ENCODE peak calls at places on chromosome 5, in five cellular contexts. B is ACHN, L is occipital lobe, A is RWPE1, F is omental fat pad. N is an unnamed sample.
A peak's percentile ranks its signal among the peaks of the same experiment; 100 is the strongest.

GRCh38 chr5:36876389-36876964 is at the start of gene NIPBL:
- DNase-seq in L (peak; percentile 91), B (peak; percentile 90), A (peak; percentile 90), F (peak; percentile 66), N (peak; percentile 82)

GRCh38 chr5:116011046-116011445 is 21.2 kb upstream of the ARL14EPL start:
- DNase-seq in L (no peak), B (no peak), A (no peak), F (no peak), N (no peak)

GRCh38 chr5:147731708-147732551 is 50.6 kb downstream of the JAKMIP2 start:
- DNase-seq in F (no peak), B (no peak), A (no peak), L (no peak), N (no peak)

GRCh38 chr5:67026278-67026677 is 170.3 kb downstream of the CD180 start:
- DNase-seq in F (no peak), A (no peak), B (no peak), L (no peak), N (no peak)

GRCh38 chr5:54793612-54794436 is 191.6 kb downstream of the ESM1 start:
- DNase-seq in A (no peak), L (no peak), B (no peak), F (no peak), N (no peak)

GRCh38 chr5:122458278-122458872 is 146.3 kb downstream of the SNCAIP start:
- DNase-seq in F (no peak), B (peak; percentile 23), L (no peak), A (peak; percentile 47), N (no peak)

GRCh38 chr5:158922816-158923215 is 176.9 kb downstream of the EBF1 start:
- DNase-seq in B (no peak), A (no peak), F (no peak), L (no peak), N (no peak)

GRCh38 chr5:81021486-81021885 is 61.3 kb downstream of the RASGRF2 start:
- DNase-seq in B (no peak), F (no peak), A (no peak), L (no peak), N (no peak)

GRCh38 chr5:11903121-11903613 is 1.1 kb downstream of the CTNND2 start:
- DNase-seq in L (peak; percentile 69), B (no peak), A (no peak), F (no peak), N (no peak)

GRCh38 chr5:44862808-44863207 is 54.1 kb downstream of the MRPS30 start:
- DNase-seq in L (no peak), A (peak; percentile 18), B (peak; percentile 37), F (no peak), N (no peak)

GRCh38 chr5:171418316-171418981 is 998 bp upstream of the FGF18 start:
- DNase-seq in B (peak; percentile 81), L (peak; percentile 70), A (peak; percentile 93), F (no peak), N (peak; percentile 62)

GRCh38 chr5:38931731-38932130 is 85.9 kb downstream of the OSMR start:
- DNase-seq in F (no peak), L (no peak), A (no peak), B (no peak), N (no peak)

GRCh38 chr5:65120371-65120967 is 351.7 kb downstream of the CWC27 start:
- DNase-seq in L (no peak), A (no peak), F (no peak), B (no peak), N (no peak)